ENCODE peak calls at places on chromosomes 12 and 14, in seven cellular contexts. One of them, this sample, is unnamed.

GRCh38 chr12:97500537-97500936 is 37.9 kb downstream of the RMST start:
- DNase-seq in A549: no peak
- DNase-seq in HFF-Myc: no peak
- DNase-seq in WERI-Rb-1: no peak
- DNase-seq in AG09309: no peak
- DNase-seq in transverse colon: no peak
- DNase-seq in CD8-positive, alpha-beta memory T cell: no peak
- DNase-seq in this sample: no peak

GRCh38 chr14:65949711-65950516 is 536.3 kb upstream of the CCDC196 start:
- DNase-seq in AG09309: no peak
- DNase-seq in CD8-positive, alpha-beta memory T cell: no peak
- DNase-seq in HFF-Myc: no peak
- DNase-seq in transverse colon: peak
- DNase-seq in WERI-Rb-1: peak
- DNase-seq in A549: no peak
- DNase-seq in this sample: peak

GRCh38 chr12:32947203-32947795 is 50.7 kb upstream of the PKP2 start:
- DNase-seq in transverse colon: no peak
- DNase-seq in CD8-positive, alpha-beta memory T cell: no peak
- DNase-seq in AG09309: no peak
- DNase-seq in HFF-Myc: no peak
- DNase-seq in WERI-Rb-1: no peak
- DNase-seq in A549: peak
- DNase-seq in this sample: no peak

GRCh38 chr14:105418269-105419054 is 1.2 kb upstream of the MTA1 start:
- DNase-seq in HFF-Myc: no peak
- DNase-seq in CD8-positive, alpha-beta memory T cell: no peak
- DNase-seq in WERI-Rb-1: no peak
- DNase-seq in AG09309: no peak
- DNase-seq in A549: no peak
- DNase-seq in transverse colon: no peak
- DNase-seq in this sample: no peak

GRCh38 chr14:78152246-78153068 is 17.7 kb upstream of the NRXN3 start:
- DNase-seq in AG09309: no peak
- DNase-seq in transverse colon: no peak
- DNase-seq in WERI-Rb-1: no peak
- DNase-seq in A549: no peak
- DNase-seq in HFF-Myc: no peak
- DNase-seq in CD8-positive, alpha-beta memory T cell: no peak
- DNase-seq in this sample: no peak

GRCh38 chr12:127654383-127654985 is 612.5 kb upstream of the TMEM132C start:
- DNase-seq in HFF-Myc: no peak
- DNase-seq in A549: no peak
- DNase-seq in AG09309: no peak
- DNase-seq in WERI-Rb-1: no peak
- DNase-seq in CD8-positive, alpha-beta memory T cell: no peak
- DNase-seq in transverse colon: no peak
- DNase-seq in this sample: no peak

GRCh38 chr12:5710260-5710878 is 234.7 kb downstream of the ANO2 start:
- DNase-seq in transverse colon: no peak
- DNase-seq in HFF-Myc: no peak
- DNase-seq in WERI-Rb-1: no peak
- DNase-seq in A549: no peak
- DNase-seq in CD8-positive, alpha-beta memory T cell: no peak
- DNase-seq in AG09309: no peak
- DNase-seq in this sample: no peak

GRCh38 chr14:36604757-36605505 is 22.5 kb upstream of the NKX2-8 start:
- DNase-seq in A549: peak
- DNase-seq in WERI-Rb-1: peak
- DNase-seq in AG09309: peak
- DNase-seq in CD8-positive, alpha-beta memory T cell: peak
- DNase-seq in transverse colon: peak
- DNase-seq in HFF-Myc: peak
- DNase-seq in this sample: peak

GRCh38 chr14:100654814-100655795 is 67.9 kb upstream of the BEGAIN start:
- DNase-seq in WERI-Rb-1: peak
- DNase-seq in AG09309: no peak
- DNase-seq in A549: peak
- DNase-seq in HFF-Myc: no peak
- DNase-seq in CD8-positive, alpha-beta memory T cell: peak
- DNase-seq in transverse colon: peak
- DNase-seq in this sample: peak

GRCh38 chr14:54669759-54670630 is 103.1 kb downstream of the SAMD4A start:
- DNase-seq in HFF-Myc: no peak
- DNase-seq in CD8-positive, alpha-beta memory T cell: peak
- DNase-seq in A549: no peak
- DNase-seq in transverse colon: peak
- DNase-seq in WERI-Rb-1: peak
- DNase-seq in AG09309: no peak
- DNase-seq in this sample: no peak

GRCh38 chr14:48954446-48954845 is 631.7 kb downstream of the RPS29 start:
- DNase-seq in WERI-Rb-1: no peak
- DNase-seq in CD8-positive, alpha-beta memory T cell: no peak
- DNase-seq in HFF-Myc: no peak
- DNase-seq in transverse colon: no peak
- DNase-seq in AG09309: no peak
- DNase-seq in A549: no peak
- DNase-seq in this sample: no peak

GRCh38 chr12:131366261-131366871 is 344.5 kb upstream of the SFSWAP start:
- DNase-seq in WERI-Rb-1: no peak
- DNase-seq in HFF-Myc: no peak
- DNase-seq in AG09309: no peak
- DNase-seq in A549: no peak
- DNase-seq in CD8-positive, alpha-beta memory T cell: no peak
- DNase-seq in transverse colon: no peak
- DNase-seq in this sample: no peak

GRCh38 chr14:76882646-76883045 is 56.4 kb downstream of the LRRC74A start:
- DNase-seq in transverse colon: no peak
- DNase-seq in CD8-positive, alpha-beta memory T cell: no peak
- DNase-seq in A549: no peak
- DNase-seq in AG09309: no peak
- DNase-seq in HFF-Myc: no peak
- DNase-seq in WERI-Rb-1: no peak
- DNase-seq in this sample: no peak

GRCh38 chr14:102554835-102555819 is 37.3 kb upstream of the RCOR1 start:
- DNase-seq in CD8-positive, alpha-beta memory T cell: peak
- DNase-seq in HFF-Myc: no peak
- DNase-seq in WERI-Rb-1: no peak
- DNase-seq in transverse colon: peak
- DNase-seq in AG09309: no peak
- DNase-seq in A549: no peak
- DNase-seq in this sample: peak

GRCh38 chr12:57626929-57627445 is 6.0 kb downstream of the B4GALNT1 start:
- DNase-seq in CD8-positive, alpha-beta memory T cell: no peak
- DNase-seq in HFF-Myc: no peak
- DNase-seq in A549: no peak
- DNase-seq in AG09309: no peak
- DNase-seq in transverse colon: no peak
- DNase-seq in WERI-Rb-1: no peak
- DNase-seq in this sample: no peak

GRCh38 chr14:94427016-94427613 is 25.5 kb downstream of the SERPINA11 start:
- DNase-seq in A549: no peak
- DNase-seq in WERI-Rb-1: no peak
- DNase-seq in HFF-Myc: no peak
- DNase-seq in CD8-positive, alpha-beta memory T cell: no peak
- DNase-seq in AG09309: no peak
- DNase-seq in transverse colon: no peak
- DNase-seq in this sample: no peak

GRCh38 chr12:17235996-17236395 is 630.0 kb upstream of the LMO3 start:
- DNase-seq in A549: no peak
- DNase-seq in transverse colon: no peak
- DNase-seq in CD8-positive, alpha-beta memory T cell: no peak
- DNase-seq in AG09309: no peak
- DNase-seq in WERI-Rb-1: no peak
- DNase-seq in HFF-Myc: no peak
- DNase-seq in this sample: no peak

GRCh38 chr12:31590730-31591307 is at the start of gene DENND5B:
- DNase-seq in CD8-positive, alpha-beta memory T cell: no peak
- DNase-seq in WERI-Rb-1: peak
- DNase-seq in A549: peak
- DNase-seq in AG09309: no peak
- DNase-seq in HFF-Myc: no peak
- DNase-seq in transverse colon: peak
- DNase-seq in this sample: peak

GRCh38 chr12:25675808-25676207 is 122.7 kb upstream of the LMNTD1 start:
- DNase-seq in transverse colon: no peak
- DNase-seq in A549: no peak
- DNase-seq in CD8-positive, alpha-beta memory T cell: no peak
- DNase-seq in AG09309: no peak
- DNase-seq in WERI-Rb-1: no peak
- DNase-seq in HFF-Myc: no peak
- DNase-seq in this sample: no peak

DNA sequence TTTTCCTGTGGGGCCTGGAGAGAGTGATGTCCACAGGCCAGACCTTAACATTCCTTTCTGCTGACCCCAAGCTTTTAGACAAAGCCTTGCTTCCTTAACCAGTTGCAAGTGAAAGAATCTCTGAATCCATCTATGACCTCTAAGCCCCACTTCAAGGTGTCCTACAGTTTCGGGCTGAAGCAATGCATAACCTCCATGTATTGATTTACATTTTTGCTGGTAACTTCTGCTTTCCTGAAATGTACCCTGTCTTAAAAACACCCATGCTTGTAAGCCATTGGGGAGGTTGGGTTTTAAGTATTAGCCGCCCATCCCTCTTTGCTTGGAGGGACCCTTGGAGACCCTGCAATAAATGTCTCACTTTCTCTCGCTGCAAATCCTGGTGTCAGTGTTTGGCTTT is 190.6 kb downstream of the VRK1 start:
- DNase-seq in HFF-Myc: no peak
- DNase-seq in AG09309: no peak
- DNase-seq in WERI-Rb-1: no peak
- DNase-seq in CD8-positive, alpha-beta memory T cell: no peak
- DNase-seq in A549: no peak
- DNase-seq in transverse colon: no peak
- DNase-seq in this sample: no peak
- H3K4me3 ChIP-seq in HFF-Myc: no peak
- H3K4me3 ChIP-seq in AG09309: no peak
- H3K4me3 ChIP-seq in WERI-Rb-1: no peak
- H3K4me3 ChIP-seq in CD8-positive, alpha-beta memory T cell: no peak
- H3K4me3 ChIP-seq in A549: no peak
- H3K4me3 ChIP-seq in transverse colon: no peak
- H3K4me3 ChIP-seq in this sample: no peak

DNA sequence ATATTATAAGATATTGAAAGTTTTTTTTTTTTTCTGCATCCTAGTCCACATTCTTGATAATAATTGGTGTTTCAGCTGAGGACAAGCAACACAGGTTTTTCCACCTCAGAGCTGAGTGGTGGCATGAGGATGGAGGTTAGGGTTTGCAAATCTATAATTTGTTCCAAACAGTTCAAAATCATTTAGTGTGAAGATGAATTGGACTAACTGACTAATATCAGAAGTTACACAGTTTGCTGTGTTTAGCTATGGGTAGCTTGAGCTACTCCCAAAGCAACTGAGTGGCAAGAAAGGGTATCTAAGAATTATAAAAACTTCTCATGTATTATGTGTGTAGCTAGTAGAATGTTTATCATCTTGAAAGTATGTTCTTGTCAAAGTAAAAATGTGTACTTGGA is 17.1 kb downstream of the EID3 start:
- DNase-seq in transverse colon: no peak
- DNase-seq in A549: no peak
- DNase-seq in AG09309: no peak
- DNase-seq in CD8-positive, alpha-beta memory T cell: no peak
- DNase-seq in WERI-Rb-1: no peak
- DNase-seq in HFF-Myc: no peak
- DNase-seq in this sample: no peak
- H3K4me3 ChIP-seq in transverse colon: no peak
- H3K4me3 ChIP-seq in A549: no peak
- H3K4me3 ChIP-seq in AG09309: no peak
- H3K4me3 ChIP-seq in CD8-positive, alpha-beta memory T cell: no peak
- H3K4me3 ChIP-seq in WERI-Rb-1: no peak
- H3K4me3 ChIP-seq in HFF-Myc: no peak
- H3K4me3 ChIP-seq in this sample: no peak

DNA sequence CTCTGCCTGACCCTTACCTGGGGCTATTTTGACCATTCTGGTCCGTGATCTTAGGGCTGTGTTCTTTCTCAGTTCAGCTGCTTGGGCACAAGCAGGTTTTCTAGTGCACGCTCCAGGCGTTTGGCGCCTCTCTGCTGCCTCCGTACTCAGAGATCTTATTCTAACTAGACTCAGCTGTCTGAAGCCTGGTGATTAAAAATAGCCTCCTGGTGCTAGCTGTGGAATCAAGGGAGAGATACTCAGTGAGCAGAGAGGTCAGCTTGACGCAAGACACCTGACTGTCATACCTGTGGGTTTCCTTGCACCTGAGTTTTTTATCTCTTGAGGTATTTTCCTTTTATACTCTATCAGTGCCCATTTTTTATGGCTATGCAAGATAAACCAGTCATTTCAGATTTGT is 144.8 kb downstream of the ETV6 start:
- DNase-seq in A549: no peak
- DNase-seq in AG09309: no peak
- DNase-seq in transverse colon: no peak
- DNase-seq in HFF-Myc: no peak
- DNase-seq in CD8-positive, alpha-beta memory T cell: no peak
- DNase-seq in WERI-Rb-1: no peak
- DNase-seq in this sample: no peak
- H3K4me3 ChIP-seq in A549: no peak
- H3K4me3 ChIP-seq in AG09309: no peak
- H3K4me3 ChIP-seq in transverse colon: no peak
- H3K4me3 ChIP-seq in HFF-Myc: no peak
- H3K4me3 ChIP-seq in CD8-positive, alpha-beta memory T cell: no peak
- H3K4me3 ChIP-seq in WERI-Rb-1: no peak
- H3K4me3 ChIP-seq in this sample: no peak

DNA sequence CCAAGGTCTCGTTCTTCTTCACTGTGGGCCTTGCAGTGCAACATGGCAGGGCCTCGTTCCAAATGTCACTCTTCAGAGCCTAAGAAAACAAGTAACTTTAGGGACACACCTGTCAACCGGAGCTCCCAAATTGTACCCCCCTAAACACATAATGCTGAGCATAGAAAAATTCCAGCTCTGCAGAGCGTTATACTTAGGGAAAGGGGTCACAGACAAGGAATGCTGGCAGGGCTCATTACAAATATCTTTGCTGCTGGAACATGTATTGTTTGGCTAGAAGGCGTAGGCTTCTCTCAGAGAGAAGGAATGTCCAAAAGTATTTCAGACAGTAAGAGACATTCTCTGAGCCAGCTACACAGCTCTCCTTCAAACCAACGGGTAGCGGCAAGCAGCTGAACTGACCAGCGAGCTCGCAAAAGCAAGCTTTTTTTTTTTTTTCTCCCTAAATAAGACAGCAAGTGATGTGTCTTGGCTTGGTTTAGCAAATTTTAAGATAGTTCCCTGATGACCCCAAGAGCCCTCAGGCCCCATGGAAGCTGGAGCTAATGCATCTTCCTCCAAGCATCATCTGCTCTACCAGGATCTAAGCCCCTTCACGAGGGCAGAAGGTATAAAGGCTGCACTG is 24.5 kb downstream of the SSH1 start:
- DNase-seq in A549: no peak
- DNase-seq in WERI-Rb-1: no peak
- DNase-seq in CD8-positive, alpha-beta memory T cell: no peak
- DNase-seq in transverse colon: no peak
- DNase-seq in AG09309: peak
- DNase-seq in HFF-Myc: no peak
- DNase-seq in this sample: no peak
- H3K4me3 ChIP-seq in A549: peak
- H3K4me3 ChIP-seq in WERI-Rb-1: no peak
- H3K4me3 ChIP-seq in CD8-positive, alpha-beta memory T cell: no peak
- H3K4me3 ChIP-seq in transverse colon: no peak
- H3K4me3 ChIP-seq in AG09309: no peak
- H3K4me3 ChIP-seq in HFF-Myc: peak
- H3K4me3 ChIP-seq in this sample: no peak